ENCODE peak calls at places on chromosomes 3 and 15, in six cellular contexts. One of them, this sample, is unnamed.

GRCh38 chr3:71753716-71754609 is at the start of gene GPR27:
- DNase-seq in IMR-90: peak; percentile 12
- DNase-seq in mucosa of descending colon: peak; percentile 12
- DNase-seq in choroid plexus epithelial cell: peak; percentile 35
- DNase-seq in OCI-LY7: no peak
- DNase-seq in mammary epithelial cell: peak; percentile 35
- DNase-seq in this sample: peak; percentile 29

GRCh38 chr3:197463279-197463678 is 92.5 kb downstream of the BDH1 start:
- DNase-seq in IMR-90: peak; percentile 30
- DNase-seq in mucosa of descending colon: no peak
- DNase-seq in choroid plexus epithelial cell: peak; percentile 57
- DNase-seq in OCI-LY7: no peak
- DNase-seq in mammary epithelial cell: no peak
- DNase-seq in this sample: peak; percentile 38

GRCh38 chr15:67146214-67146613 is 80.8 kb downstream of the SMAD3 start:
- DNase-seq in IMR-90: peak; percentile 93
- DNase-seq in mucosa of descending colon: peak; percentile 64
- DNase-seq in choroid plexus epithelial cell: peak; percentile 87
- DNase-seq in OCI-LY7: no peak
- DNase-seq in mammary epithelial cell: no peak
- DNase-seq in this sample: peak; percentile 75

GRCh38 chr3:31066999-31067398 is 172.5 kb upstream of the GADL1 start:
- DNase-seq in IMR-90: peak; percentile 97
- DNase-seq in mucosa of descending colon: no peak
- DNase-seq in choroid plexus epithelial cell: peak; percentile 92
- DNase-seq in OCI-LY7: no peak
- DNase-seq in mammary epithelial cell: peak; percentile 96
- DNase-seq in this sample: peak; percentile 92

GRCh38 chr3:175187586-175187985 is 328.5 kb downstream of the NAALADL2 start:
- DNase-seq in IMR-90: peak; percentile 38
- DNase-seq in mucosa of descending colon: no peak
- DNase-seq in choroid plexus epithelial cell: no peak
- DNase-seq in OCI-LY7: no peak
- DNase-seq in mammary epithelial cell: no peak
- DNase-seq in this sample: peak; percentile 29

GRCh38 chr3:144497452-144497851 is 525.8 kb downstream of the DIPK2A start:
- DNase-seq in IMR-90: no peak
- DNase-seq in mucosa of descending colon: no peak
- DNase-seq in choroid plexus epithelial cell: no peak
- DNase-seq in OCI-LY7: no peak
- DNase-seq in mammary epithelial cell: no peak
- DNase-seq in this sample: no peak

GRCh38 chr3:59886790-59887189 is 837.0 kb upstream of the CFAP20DC start:
- DNase-seq in IMR-90: no peak
- DNase-seq in mucosa of descending colon: no peak
- DNase-seq in choroid plexus epithelial cell: no peak
- DNase-seq in OCI-LY7: no peak
- DNase-seq in mammary epithelial cell: no peak
- DNase-seq in this sample: no peak

GRCh38 chr15:67838789-67839332 is 984 bp downstream of the RNU6-1 start:
- DNase-seq in IMR-90: no peak
- DNase-seq in mucosa of descending colon: peak; percentile 62
- DNase-seq in choroid plexus epithelial cell: peak; percentile 57
- DNase-seq in OCI-LY7: no peak
- DNase-seq in mammary epithelial cell: peak; percentile 42
- DNase-seq in this sample: peak; percentile 35

GRCh38 chr15:59170295-59170881 is 36.3 kb upstream of the LDHAL6B start:
- DNase-seq in IMR-90: no peak
- DNase-seq in mucosa of descending colon: peak; percentile 23
- DNase-seq in choroid plexus epithelial cell: no peak
- DNase-seq in OCI-LY7: no peak
- DNase-seq in mammary epithelial cell: peak; percentile 93
- DNase-seq in this sample: peak; percentile 99

GRCh38 chr15:51917493-51917892 is 54.1 kb downstream of the LEO1 start:
- DNase-seq in IMR-90: peak; percentile 30
- DNase-seq in mucosa of descending colon: no peak
- DNase-seq in choroid plexus epithelial cell: peak; percentile 61
- DNase-seq in OCI-LY7: peak; percentile 43
- DNase-seq in mammary epithelial cell: peak; percentile 62
- DNase-seq in this sample: no peak

GRCh38 chr15:52234596-52235541 is 43.7 kb upstream of the GNB5 start:
- DNase-seq in IMR-90: no peak
- DNase-seq in mucosa of descending colon: no peak
- DNase-seq in choroid plexus epithelial cell: no peak
- DNase-seq in OCI-LY7: peak; percentile 90
- DNase-seq in mammary epithelial cell: no peak
- DNase-seq in this sample: no peak

GRCh38 chr3:158769519-158770253 is 32.2 kb upstream of the MFSD1 start:
- DNase-seq in IMR-90: no peak
- DNase-seq in mucosa of descending colon: no peak
- DNase-seq in choroid plexus epithelial cell: peak; percentile 39
- DNase-seq in OCI-LY7: no peak
- DNase-seq in mammary epithelial cell: no peak
- DNase-seq in this sample: no peak

GRCh38 chr3:113255854-113256615 is 44.7 kb downstream of the BOC start:
- DNase-seq in IMR-90: no peak
- DNase-seq in mucosa of descending colon: no peak
- DNase-seq in choroid plexus epithelial cell: no peak
- DNase-seq in OCI-LY7: no peak
- DNase-seq in mammary epithelial cell: no peak
- DNase-seq in this sample: no peak

GRCh38 chr3:60064210-60065178 is 1014.7 kb upstream of the CFAP20DC start:
- DNase-seq in IMR-90: peak; percentile 61
- DNase-seq in mucosa of descending colon: no peak
- DNase-seq in choroid plexus epithelial cell: peak; percentile 29
- DNase-seq in OCI-LY7: no peak
- DNase-seq in mammary epithelial cell: peak; percentile 23
- DNase-seq in this sample: peak; percentile 51

GRCh38 chr3:171932153-171932567 is 89.0 kb downstream of the TMEM212 start:
- DNase-seq in IMR-90: no peak
- DNase-seq in mucosa of descending colon: no peak
- DNase-seq in choroid plexus epithelial cell: no peak
- DNase-seq in OCI-LY7: no peak
- DNase-seq in mammary epithelial cell: no peak
- DNase-seq in this sample: no peak

GRCh38 chr3:153840487-153840886 is 280.7 kb upstream of the ARHGEF26 start:
- DNase-seq in IMR-90: no peak
- DNase-seq in mucosa of descending colon: no peak
- DNase-seq in choroid plexus epithelial cell: no peak
- DNase-seq in OCI-LY7: no peak
- DNase-seq in mammary epithelial cell: no peak
- DNase-seq in this sample: no peak

GRCh38 chr3:188673509-188674239 is 498.1 kb upstream of the TPRG1 start:
- DNase-seq in IMR-90: peak; percentile 72
- DNase-seq in mucosa of descending colon: no peak
- DNase-seq in choroid plexus epithelial cell: peak; percentile 98
- DNase-seq in OCI-LY7: no peak
- DNase-seq in mammary epithelial cell: peak; percentile 93
- DNase-seq in this sample: peak; percentile 94

GRCh38 chr15:43881944-43882343 is 55.1 kb downstream of the WDR76 start:
- DNase-seq in IMR-90: no peak
- DNase-seq in mucosa of descending colon: peak; percentile 12
- DNase-seq in choroid plexus epithelial cell: peak; percentile 13
- DNase-seq in OCI-LY7: no peak
- DNase-seq in mammary epithelial cell: no peak
- DNase-seq in this sample: no peak

GRCh38 chr3:176352716-176353334 is 844.5 kb downstream of the TBL1XR1 start:
- DNase-seq in IMR-90: peak; percentile 22
- DNase-seq in mucosa of descending colon: no peak
- DNase-seq in choroid plexus epithelial cell: peak; percentile 2
- DNase-seq in OCI-LY7: no peak
- DNase-seq in mammary epithelial cell: no peak
- DNase-seq in this sample: peak; percentile 0

GRCh38 chr3:50337175-50337861 is 3.3 kb downstream of the RASSF1 start:
- DNase-seq in IMR-90: peak; percentile 99
- DNase-seq in mucosa of descending colon: peak; percentile 99
- DNase-seq in choroid plexus epithelial cell: peak; percentile 100
- DNase-seq in OCI-LY7: peak; percentile 98
- DNase-seq in mammary epithelial cell: peak; percentile 99
- DNase-seq in this sample: peak; percentile 99

GRCh38 chr3:188721990-188722389 is 449.8 kb upstream of the TPRG1 start:
- DNase-seq in IMR-90: peak; percentile 16
- DNase-seq in mucosa of descending colon: no peak
- DNase-seq in choroid plexus epithelial cell: no peak
- DNase-seq in OCI-LY7: no peak
- DNase-seq in mammary epithelial cell: no peak
- DNase-seq in this sample: no peak

GRCh38 chr3:181711325-181712135 is at the start of gene SOX2:
- DNase-seq in IMR-90: peak; percentile 4
- DNase-seq in mucosa of descending colon: peak; percentile 60
- DNase-seq in choroid plexus epithelial cell: peak; percentile 41
- DNase-seq in OCI-LY7: peak; percentile 97
- DNase-seq in mammary epithelial cell: peak; percentile 53
- DNase-seq in this sample: peak; percentile 17

GRCh38 chr3:6204891-6205290 is 656.0 kb upstream of the GRM7 start:
- DNase-seq in IMR-90: no peak
- DNase-seq in mucosa of descending colon: peak; percentile 10
- DNase-seq in choroid plexus epithelial cell: no peak
- DNase-seq in OCI-LY7: peak; percentile 40
- DNase-seq in mammary epithelial cell: no peak
- DNase-seq in this sample: no peak
- TF ChIP-seq CTCF in IMR-90: no peak
- TF ChIP-seq CTCF in mucosa of descending colon: no peak
- TF ChIP-seq CTCF in choroid plexus epithelial cell: no peak
- TF ChIP-seq CTCF in OCI-LY7: peak; percentile 83
- TF ChIP-seq CTCF in mammary epithelial cell: no peak
- TF ChIP-seq CTCF in this sample: no peak

DNA sequence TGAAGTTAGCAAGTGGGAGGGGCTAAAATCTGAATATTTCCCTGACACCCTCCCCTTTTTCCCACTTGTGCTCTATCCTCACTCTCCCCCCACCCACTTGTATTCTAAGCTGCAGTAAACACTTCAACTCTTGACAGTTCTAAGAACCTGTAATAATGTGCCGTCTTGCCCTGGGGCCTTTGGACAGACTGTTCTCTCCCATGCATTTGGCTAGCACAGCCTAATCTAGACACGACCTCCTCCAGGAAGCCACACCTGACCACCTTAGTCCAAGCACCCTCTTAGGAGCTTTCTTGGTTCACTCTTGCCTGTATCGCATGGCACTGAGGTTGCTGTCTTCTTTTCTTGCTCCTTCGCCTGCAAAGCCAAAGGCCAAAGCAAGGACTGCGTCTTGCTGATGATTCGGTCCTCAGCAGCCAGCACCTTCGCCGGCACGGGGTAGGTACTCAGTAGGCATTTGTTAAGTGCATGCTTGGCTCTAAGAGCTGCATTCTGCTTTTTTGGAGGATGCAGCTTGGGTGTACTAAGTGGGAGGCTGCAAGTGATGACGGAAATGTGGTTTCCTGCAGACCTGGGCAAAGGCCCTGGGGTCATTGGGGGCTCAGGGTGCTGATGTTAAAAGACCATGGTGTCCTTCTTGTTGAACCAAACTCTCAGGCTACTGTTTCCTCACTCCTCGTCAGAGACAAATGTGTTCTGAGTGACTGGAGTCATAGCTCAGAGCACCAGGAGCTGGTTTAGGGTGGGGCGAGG is 2.0 kb upstream of the ZNF710 start:
- DNase-seq in IMR-90: no peak
- DNase-seq in mucosa of descending colon: no peak
- DNase-seq in choroid plexus epithelial cell: no peak
- DNase-seq in OCI-LY7: no peak
- DNase-seq in mammary epithelial cell: no peak
- DNase-seq in this sample: no peak
- H3K4me3 ChIP-seq in IMR-90: no peak overlapping the region
- H3K4me3 ChIP-seq in mucosa of descending colon: no peak overlapping the region
- H3K4me3 ChIP-seq in choroid plexus epithelial cell: no peak overlapping the region
- H3K4me3 ChIP-seq in OCI-LY7: no peak overlapping the region
- H3K4me3 ChIP-seq in mammary epithelial cell: no peak overlapping the region
- H3K4me3 ChIP-seq in this sample: no peak overlapping the region

GRCh38 chr3:136631424-136631823 is 120.8 kb downstream of the STAG1 start:
- DNase-seq in IMR-90: no peak
- DNase-seq in mucosa of descending colon: no peak
- DNase-seq in choroid plexus epithelial cell: no peak
- DNase-seq in OCI-LY7: no peak
- DNase-seq in mammary epithelial cell: no peak
- DNase-seq in this sample: no peak

GRCh38 chr3:136632625-136633081 is 119.5 kb downstream of the STAG1 start:
- DNase-seq in IMR-90: peak; percentile 22
- DNase-seq in mucosa of descending colon: no peak
- DNase-seq in choroid plexus epithelial cell: no peak
- DNase-seq in OCI-LY7: no peak
- DNase-seq in mammary epithelial cell: peak; percentile 43
- DNase-seq in this sample: no peak

GRCh38 chr3:136630911-136631310 is 121.3 kb downstream of the STAG1 start:
- DNase-seq in IMR-90: no peak
- DNase-seq in mucosa of descending colon: no peak
- DNase-seq in choroid plexus epithelial cell: no peak
- DNase-seq in OCI-LY7: no peak
- DNase-seq in mammary epithelial cell: no peak
- DNase-seq in this sample: peak; percentile 21

GRCh38 chr3:136639069-136639468 is 113.1 kb downstream of the STAG1 start:
- DNase-seq in IMR-90: no peak
- DNase-seq in mucosa of descending colon: no peak
- DNase-seq in choroid plexus epithelial cell: no peak
- DNase-seq in OCI-LY7: no peak
- DNase-seq in mammary epithelial cell: no peak
- DNase-seq in this sample: no peak

GRCh38 chr3:136634821-136635220 is 117.4 kb downstream of the STAG1 start:
- DNase-seq in IMR-90: no peak
- DNase-seq in mucosa of descending colon: no peak
- DNase-seq in choroid plexus epithelial cell: no peak
- DNase-seq in OCI-LY7: no peak
- DNase-seq in mammary epithelial cell: no peak
- DNase-seq in this sample: peak; percentile 22
- TF ChIP-seq CTCF in IMR-90: no peak
- TF ChIP-seq CTCF in mucosa of descending colon: no peak
- TF ChIP-seq CTCF in choroid plexus epithelial cell: no peak
- TF ChIP-seq CTCF in OCI-LY7: no peak
- TF ChIP-seq CTCF in mammary epithelial cell: no peak
- TF ChIP-seq CTCF in this sample: no peak

DNA sequence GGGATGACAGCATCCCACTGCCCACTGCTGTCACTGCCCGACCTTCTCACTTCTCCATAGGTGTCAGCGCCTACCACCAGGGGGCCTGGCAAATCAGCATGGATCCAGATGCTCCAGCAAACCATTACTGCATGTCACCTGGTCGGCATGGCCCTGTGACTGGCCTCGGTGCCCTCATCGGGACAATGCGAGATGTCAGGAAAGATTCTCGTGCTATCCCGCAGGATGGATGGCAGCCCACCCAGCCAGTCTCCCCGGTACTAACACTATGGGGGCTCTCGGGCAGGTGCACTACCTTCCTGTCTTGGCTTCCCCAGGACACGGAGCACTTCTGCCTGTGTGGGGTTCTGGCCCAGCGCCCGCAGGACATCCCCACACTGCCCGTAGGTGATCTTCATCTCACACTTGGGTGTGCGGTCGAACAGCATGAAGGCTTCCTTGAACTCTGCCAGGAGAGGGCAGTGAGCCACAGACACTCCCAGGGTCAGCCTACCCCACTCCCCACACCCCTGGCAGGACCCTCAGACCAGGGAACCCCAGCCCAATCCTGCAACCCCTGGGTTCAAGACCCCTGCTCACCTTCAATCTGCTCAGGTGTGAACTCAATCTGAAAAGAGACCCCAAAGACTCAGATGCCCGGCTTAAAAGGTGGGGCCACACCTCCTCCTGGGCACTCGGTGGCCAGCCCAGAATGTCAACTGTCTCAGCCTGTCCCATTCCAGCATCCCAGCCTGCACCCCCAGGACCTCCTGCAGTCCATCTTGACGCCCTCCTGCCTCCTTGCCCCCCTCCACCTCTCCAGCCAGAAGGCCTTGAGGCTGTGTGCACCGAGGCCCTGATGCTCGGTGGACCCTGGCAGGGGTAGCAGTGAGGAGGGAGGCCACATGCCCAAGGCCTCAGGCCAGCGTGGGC is 2.6 kb downstream of the MYL3 start:
- DNase-seq in IMR-90: no peak
- DNase-seq in mucosa of descending colon: peak; percentile 45
- DNase-seq in choroid plexus epithelial cell: no peak
- DNase-seq in OCI-LY7: peak; percentile 44
- DNase-seq in mammary epithelial cell: no peak
- DNase-seq in this sample: no peak
- H3K4me3 ChIP-seq in IMR-90: no peak overlapping the region
- H3K4me3 ChIP-seq in mucosa of descending colon: no peak overlapping the region
- H3K4me3 ChIP-seq in choroid plexus epithelial cell: no peak overlapping the region
- H3K4me3 ChIP-seq in OCI-LY7: no peak overlapping the region
- H3K4me3 ChIP-seq in mammary epithelial cell: no peak overlapping the region
- H3K4me3 ChIP-seq in this sample: no peak overlapping the region